ENCODE peak calls at places on chromosomes 3 and 15, in four cellular contexts. P, C, F and L are unnamed samples.

GRCh38 chr15:66326051-66326450 is 30.4 kb downstream of the TIPIN start:
- DNase-seq in C (no peak), F (no peak), P (no peak), L (no peak)

GRCh38 chr3:137121704-137122314 is 164.0 kb downstream of the IL20RB start:
- DNase-seq in C (no peak), P (no peak), F (no peak), L (no peak)

GRCh38 chr3:193030276-193030675 is 112.6 kb upstream of the MB21D2 start:
- DNase-seq in P (no peak), F (no peak), C (no peak), L (no peak)

GRCh38 chr3:64740232-64740631 is 52.4 kb upstream of the ADAMTS9 start:
- DNase-seq in P (no peak), F (no peak), C (no peak), L (no peak)

GRCh38 chr3:62374375-62374876 is 1.1 kb upstream of the FEZF2 start:
- DNase-seq in C (no peak), P (no peak), F (no peak), L (no peak)

GRCh38 chr3:159992601-159993000 is 4.0 kb downstream of the IL12A start:
- DNase-seq in C (no peak), P (no peak), F (no peak), L (no peak)

GRCh38 chr15:48935236-48935635 is 28.5 kb downstream of the SHC4 start:
- DNase-seq in P (no peak), F (no peak), C (no peak), L (no peak)

GRCh38 chr3:133547432-133548041 is 25.9 kb upstream of the CDV3 start:
- DNase-seq in F (no peak), C (no peak), P (no peak), L (no peak)

GRCh38 chr3:126555795-126556636 is 2.7 kb downstream of the C3orf22 start:
- DNase-seq in C (no peak), F (peak; percentile 24), P (no peak), L (peak; percentile 55)

GRCh38 chr3:17233398-17233800 is 348.6 kb downstream of the PLCL2 start:
- DNase-seq in F (no peak), C (no peak), P (no peak), L (no peak)

GRCh38 chr15:32688151-32688639 is 29.6 kb upstream of the GREM1 start:
- DNase-seq in C (no peak), P (no peak), F (no peak), L (no peak)

GRCh38 chr15:100256096-100256984 is 85.4 kb downstream of the ADAMTS17 start:
- DNase-seq in P (no peak), C (no peak), F (peak; percentile 29), L (peak; percentile 49)

GRCh38 chr3:153028336-153028735 is 133.7 kb upstream of the RAP2B start:
- DNase-seq in P (no peak), C (no peak), F (no peak), L (no peak)